ENCODE peak calls at places on chromosomes 5 and 9, in five cellular contexts. S, I, R, H and Z are unnamed samples.
A peak's percentile ranks its signal among the peaks of the same experiment; 100 is the strongest.

GRCh38 chr5:176447538-176447981 is 625 bp upstream of the FAF2 start:
- DNase-seq in R (no peak), S (no peak), I (no peak), H (no peak), Z (peak; percentile 17)

GRCh38 chr5:20340123-20340522 is 352.1 kb upstream of the CDH18 start:
- DNase-seq in S (no peak), H (no peak), I (no peak), R (no peak), Z (no peak)

GRCh38 chr9:6415266-6415665 is 2.3 kb downstream of the UHRF2 start:
- DNase-seq in I (no peak), H (no peak), S (no peak), R (no peak), Z (no peak)

GRCh38 chr9:78958887-78959286 is 612.9 kb upstream of the TLE4 start:
- DNase-seq in H (no peak), R (no peak), I (no peak), S (no peak), Z (no peak)

GRCh38 chr5:115894342-115894741 is 52.6 kb downstream of the AP3S1 start:
- DNase-seq in H (no peak), S (no peak), I (no peak), R (no peak), Z (no peak)

GRCh38 chr9:94923333-94924089 is 197.0 kb downstream of the AOPEP start:
- DNase-seq in I (no peak), S (no peak), R (no peak), H (no peak), Z (no peak)

GRCh38 chr5:44663991-44664710 is 144.6 kb upstream of the MRPS30 start:
- DNase-seq in R (no peak), I (no peak), H (no peak), S (no peak), Z (no peak)

GRCh38 chr9:38282756-38283155 is 109.7 kb upstream of the ALDH1B1 start:
- DNase-seq in S (no peak), I (no peak), H (no peak), R (no peak), Z (no peak)

GRCh38 chr5:74851684-74852353 is 14.4 kb downstream of the FAM169A start:
- DNase-seq in H (no peak), I (no peak), R (peak; percentile 28), S (no peak), Z (no peak)

GRCh38 chr9:121509175-121509574 is 9.5 kb upstream of the GGTA1 start:
- DNase-seq in I (no peak), S (no peak), H (no peak), R (peak; percentile 9), Z (no peak)

GRCh38 chr9:120066315-120066714 is 513.7 kb downstream of the CDK5RAP2 start:
- DNase-seq in S (no peak), R (no peak), I (no peak), H (no peak), Z (no peak)

GRCh38 chr9:86946712-86947145 is 577 bp downstream of the GAS1 start:
- DNase-seq in R (no peak), H (peak; percentile 54), S (peak; percentile 33), I (no peak), Z (peak; percentile 55)

GRCh38 chr5:145579336-145579735 is 255.8 kb downstream of the PRELID2 start:
- DNase-seq in S (no peak), H (no peak), I (no peak), R (no peak), Z (no peak)

GRCh38 chr9:113343732-113344231 is 3.7 kb upstream of the WDR31 start:
- DNase-seq in R (no peak), H (peak; percentile 83), S (peak; percentile 86), I (peak; percentile 15), Z (peak; percentile 77)

GRCh38 chr9:121278535-121279169 is 10.7 kb downstream of the GSN start:
- DNase-seq in H (peak; percentile 76), R (peak; percentile 99), S (peak; percentile 67), I (no peak), Z (peak; percentile 90)

GRCh38 chr9:14978022-14979000 is 68.1 kb upstream of the FREM1 start:
- DNase-seq in R (no peak), I (no peak), H (no peak), S (no peak), Z (no peak)

GRCh38 chr9:91905958-91906585 is 44.0 kb downstream of the ROR2 start:
- DNase-seq in S (peak; percentile 44), I (no peak), H (no peak), R (no peak), Z (peak; percentile 10)

GRCh38 chr5:116058346-116058936 is 26.2 kb downstream of the ARL14EPL start:
- DNase-seq in S (no peak), H (no peak), R (no peak), I (no peak), Z (no peak)

GRCh38 chr9:126533911-126534300 is 79.8 kb upstream of the LMX1B start:
- DNase-seq in H (no peak), S (no peak), R (no peak), I (no peak), Z (no peak)

GRCh38 chr5:92605591-92605990 is 975.4 kb downstream of the NR2F1-AS1 start:
- DNase-seq in H (no peak), R (no peak), S (no peak), I (no peak), Z (no peak)

GRCh38 chr9:74824654-74825053 is 63.1 kb downstream of the TRPM6 start:
- DNase-seq in R (no peak), S (peak; percentile 72), I (no peak), H (peak; percentile 65), Z (no peak)

GRCh38 chr5:122263352-122264030 is 48.5 kb upstream of the SNCAIP start:
- DNase-seq in S (no peak), I (no peak), H (no peak), R (peak; percentile 76), Z (no peak)

GRCh38 chr5:34500236-34500836 is 155.8 kb upstream of the RAI14 start:
- DNase-seq in H (no peak), I (no peak), S (no peak), R (no peak), Z (no peak)

GRCh38 chr5:103232393-103232999 is 26.1 kb upstream of the MACIR start:
- DNase-seq in I (no peak), H (no peak), R (peak; percentile 55), S (no peak), Z (peak; percentile 5)

GRCh38 chr5:37803487-37803886 is 36.4 kb downstream of the GDNF start:
- DNase-seq in S (no peak), I (no peak), H (no peak), R (no peak), Z (no peak)

GRCh38 chr9:103713631-103714030 is 380.5 kb upstream of the SMC2 start:
- DNase-seq in I (no peak), R (no peak), H (no peak), S (no peak), Z (no peak)

GRCh38 chr9:102631559-102631958 is 363.6 kb upstream of the CYLC2 start:
- DNase-seq in I (no peak), R (no peak), S (no peak), H (no peak), Z (no peak)

GRCh38 chr9:15641301-15641700 is 88.5 kb downstream of the CCDC171 start:
- DNase-seq in H (no peak), I (no peak), R (no peak), S (no peak), Z (no peak)

GRCh38 chr9:113349434-113350337 is at the start of gene BSPRY:
- DNase-seq in H (no peak), S (peak; percentile 68), I (no peak), R (no peak), Z (no peak)

GRCh38 chr5:92962752-92963151 is 618.3 kb downstream of the NR2F1-AS1 start:
- DNase-seq in R (no peak), S (no peak), H (no peak), I (no peak), Z (no peak)

GRCh38 chr5:115859378-115859777 is 17.6 kb downstream of the AP3S1 start:
- DNase-seq in R (no peak), I (no peak), H (no peak), S (no peak), Z (no peak)

GRCh38 chr5:147310059-147310704 is 75.4 kb downstream of the STK32A start:
- DNase-seq in R (peak; percentile 6), I (no peak), S (peak; percentile 87), H (no peak), Z (peak; percentile 36)

GRCh38 chr5:168931638-168932345 is 352.6 kb upstream of the PANK3 start:
- DNase-seq in I (no peak), H (no peak), R (no peak), S (no peak), Z (no peak)

GRCh38 chr9:69446496-69446895 is 121.5 kb downstream of the ENTREP1 start:
- DNase-seq in H (no peak), S (no peak), I (no peak), R (no peak), Z (no peak)

GRCh38 chr9:131237311-131237710 is 39.0 kb downstream of the FAM78A start:
- DNase-seq in I (no peak), S (no peak), R (no peak), H (no peak), Z (no peak)

GRCh38 chr5:135491552-135492318 is 39.6 kb upstream of the TIFAB start:
- DNase-seq in S (no peak), H (no peak), I (no peak), R (no peak), Z (no peak)

GRCh38 chr5:135934939-135935338 is 19.8 kb downstream of the LECT2 start:
- DNase-seq in S (no peak), H (no peak), R (peak; percentile 29), I (no peak), Z (no peak)

GRCh38 chr9:127878001-127878651 is 651 bp upstream of the AK1 start:
- DNase-seq in I (no peak), R (no peak), H (no peak), S (no peak), Z (no peak)
- H3K27ac ChIP-seq in I (peak overlapping the region; percentile 78), R (peak overlapping the region; percentile 50), H (peak overlapping the region; percentile 88), S (peak overlapping the region; percentile 44), Z (peak overlapping the region; percentile 88)

GRCh38 chr9:73089304-73089985 is 62.2 kb upstream of the ANXA1 start:
- DNase-seq in S (no peak), I (no peak), R (no peak), H (no peak), Z (no peak)
- TF ChIP-seq CTCF in S (no peak), I (no peak), R (no peak), H (no peak), Z (no peak)

GRCh38 chr5:72234265-72234700 is 85.8 kb downstream of the MRPS27 start:
- DNase-seq in H (no peak), I (no peak), R (peak; percentile 73), S (no peak), Z (no peak)
- TF ChIP-seq POLR2A in H (no peak), I (no peak), R (no peak), S (no peak), Z (no peak)

DNA sequence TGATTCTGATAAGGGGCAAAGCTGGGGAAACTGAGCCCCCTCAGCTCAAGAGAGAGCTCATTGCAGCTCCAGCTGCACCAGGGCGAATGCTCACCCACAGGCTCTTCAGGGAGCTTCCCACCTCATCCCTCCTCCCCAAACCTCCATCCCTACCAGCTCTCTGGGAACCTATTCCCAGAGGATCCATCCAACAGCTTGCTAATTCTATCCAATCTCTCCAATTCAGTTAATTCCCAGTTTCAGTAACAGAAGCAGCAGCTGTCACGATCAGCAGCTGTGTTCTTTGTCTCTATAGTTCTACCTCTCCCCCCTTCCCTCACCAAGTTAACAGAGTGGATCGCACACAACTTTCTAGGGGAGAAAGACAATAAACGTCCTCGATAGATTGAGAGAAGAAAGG is 135.5 kb upstream of the EFNA5 start:
- DNase-seq in I (no peak), H (no peak), R (no peak), S (no peak), Z (no peak)
- H3K27ac ChIP-seq in I (no peak overlapping the region), H (no peak overlapping the region), R (no peak overlapping the region), S (no peak overlapping the region), Z (no peak overlapping the region)